ENCODE peak calls at places on chromosome 11, in six cellular contexts. One of them, this sample, is unnamed.

GRCh38 chr11:64290352-64290751 is 750 bp upstream of the KCNK4 start:
- DNase-seq in nephron progenitor cell: no peak
- DNase-seq in left ventricle myocardium inferior: no peak
- DNase-seq in astrocyte of the spinal cord: no peak
- DNase-seq in fibroblast of pulmonary artery: no peak
- DNase-seq in HFFc6: no peak
- DNase-seq in this sample: no peak

GRCh38 chr11:117230286-117230961 is 1.4 kb downstream of the PCSK7 start:
- DNase-seq in nephron progenitor cell: no peak
- DNase-seq in left ventricle myocardium inferior: no peak
- DNase-seq in astrocyte of the spinal cord: peak
- DNase-seq in fibroblast of pulmonary artery: no peak
- DNase-seq in HFFc6: no peak
- DNase-seq in this sample: no peak

GRCh38 chr11:8577791-8578581 is 16.0 kb downstream of the STK33 start:
- DNase-seq in nephron progenitor cell: no peak
- DNase-seq in left ventricle myocardium inferior: no peak
- DNase-seq in astrocyte of the spinal cord: no peak
- DNase-seq in fibroblast of pulmonary artery: no peak
- DNase-seq in HFFc6: peak
- DNase-seq in this sample: no peak

GRCh38 chr11:67252831-67253239 is 13.4 kb upstream of the GRK2 start:
- DNase-seq in nephron progenitor cell: no peak
- DNase-seq in left ventricle myocardium inferior: no peak
- DNase-seq in astrocyte of the spinal cord: peak
- DNase-seq in fibroblast of pulmonary artery: peak
- DNase-seq in HFFc6: peak
- DNase-seq in this sample: no peak

GRCh38 chr11:103202048-103202651 is 92.9 kb downstream of the DYNC2H1 start:
- DNase-seq in nephron progenitor cell: no peak
- DNase-seq in left ventricle myocardium inferior: no peak
- DNase-seq in astrocyte of the spinal cord: peak
- DNase-seq in fibroblast of pulmonary artery: peak
- DNase-seq in HFFc6: peak
- DNase-seq in this sample: no peak

GRCh38 chr11:69055598-69056516 is 7.1 kb downstream of the TPCN2 start:
- DNase-seq in nephron progenitor cell: no peak
- DNase-seq in left ventricle myocardium inferior: peak
- DNase-seq in astrocyte of the spinal cord: no peak
- DNase-seq in fibroblast of pulmonary artery: no peak
- DNase-seq in HFFc6: no peak
- DNase-seq in this sample: no peak

GRCh38 chr11:103949781-103950180 is 86.7 kb upstream of the DDI1 start:
- DNase-seq in nephron progenitor cell: no peak
- DNase-seq in left ventricle myocardium inferior: no peak
- DNase-seq in astrocyte of the spinal cord: no peak
- DNase-seq in fibroblast of pulmonary artery: no peak
- DNase-seq in HFFc6: no peak
- DNase-seq in this sample: no peak

GRCh38 chr11:13205446-13205845 is 72.1 kb upstream of the BMAL1 start:
- DNase-seq in nephron progenitor cell: no peak
- DNase-seq in left ventricle myocardium inferior: no peak
- DNase-seq in astrocyte of the spinal cord: no peak
- DNase-seq in fibroblast of pulmonary artery: no peak
- DNase-seq in HFFc6: no peak
- DNase-seq in this sample: no peak

GRCh38 chr11:107695446-107695845 is 16.4 kb downstream of the SLN start:
- DNase-seq in nephron progenitor cell: no peak
- DNase-seq in left ventricle myocardium inferior: no peak
- DNase-seq in astrocyte of the spinal cord: no peak
- DNase-seq in fibroblast of pulmonary artery: peak
- DNase-seq in HFFc6: peak
- DNase-seq in this sample: no peak

GRCh38 chr11:1878134-1879031 is 13.3 kb downstream of the PRR33 start:
- DNase-seq in nephron progenitor cell: no peak
- DNase-seq in left ventricle myocardium inferior: peak
- DNase-seq in astrocyte of the spinal cord: no peak
- DNase-seq in fibroblast of pulmonary artery: no peak
- DNase-seq in HFFc6: no peak
- DNase-seq in this sample: no peak

GRCh38 chr11:1880746-1881441 is 10.8 kb downstream of the PRR33 start:
- DNase-seq in nephron progenitor cell: no peak
- DNase-seq in left ventricle myocardium inferior: peak
- DNase-seq in astrocyte of the spinal cord: no peak
- DNase-seq in fibroblast of pulmonary artery: no peak
- DNase-seq in HFFc6: no peak
- DNase-seq in this sample: no peak

GRCh38 chr11:1879941-1880720 is 11.6 kb downstream of the PRR33 start:
- DNase-seq in nephron progenitor cell: no peak
- DNase-seq in left ventricle myocardium inferior: peak
- DNase-seq in astrocyte of the spinal cord: peak
- DNase-seq in fibroblast of pulmonary artery: peak
- DNase-seq in HFFc6: no peak
- DNase-seq in this sample: no peak

GRCh38 chr11:1877211-1878133 is 14.2 kb downstream of the PRR33 start:
- DNase-seq in nephron progenitor cell: no peak
- DNase-seq in left ventricle myocardium inferior: peak
- DNase-seq in astrocyte of the spinal cord: peak
- DNase-seq in fibroblast of pulmonary artery: peak
- DNase-seq in HFFc6: no peak
- DNase-seq in this sample: no peak

GRCh38 chr11:1879342-1879940 is 12.3 kb downstream of the PRR33 start:
- DNase-seq in nephron progenitor cell: no peak
- DNase-seq in left ventricle myocardium inferior: peak
- DNase-seq in astrocyte of the spinal cord: no peak
- DNase-seq in fibroblast of pulmonary artery: no peak
- DNase-seq in HFFc6: no peak
- DNase-seq in this sample: no peak
- TF ChIP-seq CTCF in nephron progenitor cell: no peak
- TF ChIP-seq CTCF in left ventricle myocardium inferior: no peak
- TF ChIP-seq CTCF in astrocyte of the spinal cord: no peak
- TF ChIP-seq CTCF in fibroblast of pulmonary artery: no peak
- TF ChIP-seq CTCF in HFFc6: no peak
- TF ChIP-seq CTCF in this sample: no peak

DNA sequence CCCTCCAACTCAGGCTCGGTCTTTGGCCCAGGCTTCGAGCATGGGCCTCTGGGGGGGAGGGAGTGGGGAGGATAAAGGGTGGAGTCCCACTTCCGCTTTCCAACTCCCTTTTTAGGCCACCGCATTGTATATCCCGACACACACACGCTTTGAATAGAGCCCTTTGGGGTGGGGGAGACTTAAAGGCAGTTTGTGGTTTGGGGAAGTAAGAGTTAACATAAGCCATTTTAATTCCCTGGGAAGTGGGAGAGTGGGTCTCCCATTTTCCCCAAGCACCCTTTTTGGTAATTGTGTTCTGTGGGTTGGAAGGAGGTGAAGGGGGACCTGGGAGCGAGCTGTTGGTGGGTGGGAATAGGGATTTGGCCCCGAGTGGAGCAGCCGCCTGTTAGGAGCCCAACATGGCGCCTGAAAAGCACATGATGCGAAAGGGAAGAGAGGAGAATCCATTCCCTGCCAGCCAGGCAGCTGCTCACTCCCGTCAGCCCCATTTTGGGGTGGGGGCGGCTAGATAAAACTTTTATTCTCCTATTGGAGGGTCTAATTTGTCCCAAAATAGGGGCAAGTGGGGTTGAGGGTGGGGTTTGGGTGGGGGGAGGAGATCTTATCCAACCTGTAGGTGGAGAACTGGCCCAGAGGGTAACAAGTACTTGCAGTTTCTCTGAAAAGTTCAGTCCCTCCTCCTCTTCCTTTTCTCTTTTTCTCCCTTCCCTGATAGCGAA is 983 bp downstream of the PCF11 start:
- DNase-seq in nephron progenitor cell: peak
- DNase-seq in left ventricle myocardium inferior: peak
- DNase-seq in astrocyte of the spinal cord: peak
- DNase-seq in fibroblast of pulmonary artery: peak
- DNase-seq in HFFc6: peak
- DNase-seq in this sample: no peak
- TF ChIP-seq CTCF in nephron progenitor cell: no peak
- TF ChIP-seq CTCF in left ventricle myocardium inferior: no peak
- TF ChIP-seq CTCF in astrocyte of the spinal cord: no peak
- TF ChIP-seq CTCF in fibroblast of pulmonary artery: no peak
- TF ChIP-seq CTCF in HFFc6: peak
- TF ChIP-seq CTCF in this sample: no peak

DNA sequence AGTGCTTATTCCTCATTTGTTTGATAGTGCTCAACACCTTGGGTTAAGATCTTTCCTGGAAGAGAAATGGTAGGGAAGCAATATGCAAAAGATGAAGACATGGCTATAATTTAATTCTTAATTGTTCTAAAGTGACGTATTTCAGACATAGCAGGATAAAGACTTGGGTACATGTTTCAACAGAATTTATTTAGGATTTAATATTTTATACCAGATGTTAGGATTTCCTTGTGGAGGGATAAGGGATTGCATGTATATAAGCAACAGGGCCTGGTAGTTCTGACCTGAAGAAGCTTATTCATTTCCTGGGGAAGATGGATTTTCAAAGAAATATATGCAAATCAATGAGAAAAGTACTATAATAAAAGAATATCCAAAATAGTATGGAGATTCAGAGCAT is 163.8 kb downstream of the FAT3 start:
- DNase-seq in nephron progenitor cell: no peak
- DNase-seq in left ventricle myocardium inferior: no peak
- DNase-seq in astrocyte of the spinal cord: no peak
- DNase-seq in fibroblast of pulmonary artery: no peak
- DNase-seq in HFFc6: no peak
- DNase-seq in this sample: no peak
- TF ChIP-seq CTCF in nephron progenitor cell: peak
- TF ChIP-seq CTCF in left ventricle myocardium inferior: no peak
- TF ChIP-seq CTCF in astrocyte of the spinal cord: no peak
- TF ChIP-seq CTCF in fibroblast of pulmonary artery: no peak
- TF ChIP-seq CTCF in HFFc6: peak
- TF ChIP-seq CTCF in this sample: peak

GRCh38 chr11:120991830-120992686 is 31.8 kb upstream of the TBCEL start:
- DNase-seq in nephron progenitor cell: no peak
- DNase-seq in left ventricle myocardium inferior: no peak
- DNase-seq in astrocyte of the spinal cord: no peak
- DNase-seq in fibroblast of pulmonary artery: no peak
- DNase-seq in HFFc6: no peak
- DNase-seq in this sample: no peak
- TF ChIP-seq CTCF in nephron progenitor cell: no peak
- TF ChIP-seq CTCF in left ventricle myocardium inferior: no peak
- TF ChIP-seq CTCF in astrocyte of the spinal cord: no peak
- TF ChIP-seq CTCF in fibroblast of pulmonary artery: no peak
- TF ChIP-seq CTCF in HFFc6: no peak
- TF ChIP-seq CTCF in this sample: no peak

GRCh38 chr11:109423114-109423859 is 1.3 kb downstream of the C11orf87 start:
- DNase-seq in nephron progenitor cell: peak
- DNase-seq in left ventricle myocardium inferior: no peak
- DNase-seq in astrocyte of the spinal cord: peak
- DNase-seq in fibroblast of pulmonary artery: peak
- DNase-seq in HFFc6: no peak
- DNase-seq in this sample: no peak

GRCh38 chr11:109424893-109425292 is 2.9 kb downstream of the C11orf87 start:
- DNase-seq in nephron progenitor cell: peak
- DNase-seq in left ventricle myocardium inferior: no peak
- DNase-seq in astrocyte of the spinal cord: no peak
- DNase-seq in fibroblast of pulmonary artery: no peak
- DNase-seq in HFFc6: no peak
- DNase-seq in this sample: no peak

GRCh38 chr11:109425554-109425953 is 3.6 kb downstream of the C11orf87 start:
- DNase-seq in nephron progenitor cell: no peak
- DNase-seq in left ventricle myocardium inferior: no peak
- DNase-seq in astrocyte of the spinal cord: no peak
- DNase-seq in fibroblast of pulmonary artery: no peak
- DNase-seq in HFFc6: no peak
- DNase-seq in this sample: no peak

GRCh38 chr11:109423860-109424190 is 1.8 kb downstream of the C11orf87 start:
- DNase-seq in nephron progenitor cell: no peak
- DNase-seq in left ventricle myocardium inferior: no peak
- DNase-seq in astrocyte of the spinal cord: no peak
- DNase-seq in fibroblast of pulmonary artery: no peak
- DNase-seq in HFFc6: no peak
- DNase-seq in this sample: no peak

GRCh38 chr11:109426442-109426841 is 4.5 kb downstream of the C11orf87 start:
- DNase-seq in nephron progenitor cell: no peak
- DNase-seq in left ventricle myocardium inferior: no peak
- DNase-seq in astrocyte of the spinal cord: no peak
- DNase-seq in fibroblast of pulmonary artery: no peak
- DNase-seq in HFFc6: no peak
- DNase-seq in this sample: no peak
- TF ChIP-seq CTCF in nephron progenitor cell: peak
- TF ChIP-seq CTCF in left ventricle myocardium inferior: peak
- TF ChIP-seq CTCF in astrocyte of the spinal cord: peak
- TF ChIP-seq CTCF in fibroblast of pulmonary artery: peak
- TF ChIP-seq CTCF in HFFc6: peak
- TF ChIP-seq CTCF in this sample: peak

DNA sequence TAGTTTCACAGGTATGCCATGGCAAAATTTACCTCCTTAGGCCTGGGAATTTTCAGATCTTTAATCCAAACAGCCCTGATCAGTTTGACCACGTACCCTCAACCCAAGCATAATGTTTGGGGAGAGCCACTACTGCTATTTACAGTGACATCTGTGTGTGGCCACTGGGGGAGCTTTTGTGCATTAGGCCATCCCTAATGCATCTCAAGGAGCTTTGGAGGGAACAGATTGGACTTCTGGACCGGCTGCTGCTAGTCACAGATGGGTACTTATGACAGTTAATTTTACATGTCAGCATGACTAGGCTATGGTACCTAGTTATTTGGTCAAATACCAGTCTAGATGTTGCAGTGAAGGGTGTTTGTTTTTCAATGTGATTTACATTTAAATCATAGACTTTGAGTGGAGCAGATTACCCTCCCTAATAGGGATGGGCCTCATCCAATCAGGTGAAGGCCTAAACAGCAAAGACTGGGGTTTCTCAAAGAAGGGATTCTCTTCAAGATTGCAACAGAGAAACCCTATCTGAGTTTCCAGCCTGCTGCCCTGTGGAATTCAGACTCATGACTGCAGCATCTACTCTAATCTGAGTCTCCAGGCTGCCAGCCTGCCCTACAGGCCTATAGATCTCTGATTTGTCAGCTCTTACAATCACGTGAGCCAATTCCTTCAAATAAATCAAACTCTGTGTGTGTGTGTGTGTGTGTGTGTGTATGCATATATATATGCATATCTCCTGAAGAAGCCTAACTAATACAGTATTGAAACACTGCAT is 37.9 kb upstream of the GALNT18 start:
- DNase-seq in nephron progenitor cell: no peak
- DNase-seq in left ventricle myocardium inferior: no peak
- DNase-seq in astrocyte of the spinal cord: no peak
- DNase-seq in fibroblast of pulmonary artery: no peak
- DNase-seq in HFFc6: no peak
- DNase-seq in this sample: no peak
- TF ChIP-seq CTCF in nephron progenitor cell: peak
- TF ChIP-seq CTCF in left ventricle myocardium inferior: peak
- TF ChIP-seq CTCF in astrocyte of the spinal cord: peak
- TF ChIP-seq CTCF in fibroblast of pulmonary artery: no peak
- TF ChIP-seq CTCF in HFFc6: peak
- TF ChIP-seq CTCF in this sample: peak

DNA sequence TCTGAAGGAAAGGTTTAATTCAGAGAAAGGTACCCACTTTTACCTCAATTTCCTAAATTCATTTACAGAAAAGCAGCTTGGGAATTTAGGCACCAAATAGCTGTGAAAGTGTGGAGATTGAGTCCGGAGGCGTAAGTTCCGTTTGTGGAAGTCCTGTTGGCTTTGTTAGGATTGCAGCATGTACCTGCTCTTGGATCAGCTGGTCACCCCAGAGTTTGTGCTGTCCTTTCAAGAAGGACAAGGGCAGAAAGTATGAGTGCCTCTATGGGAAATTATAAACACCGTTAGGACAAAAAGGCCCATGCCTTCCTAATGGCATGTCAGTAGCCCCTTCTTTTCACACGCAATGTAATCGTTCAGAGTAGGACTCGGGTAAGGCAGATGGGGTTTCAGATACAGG is 97.8 kb downstream of the SCN3B start:
- DNase-seq in nephron progenitor cell: no peak
- DNase-seq in left ventricle myocardium inferior: no peak
- DNase-seq in astrocyte of the spinal cord: no peak
- DNase-seq in fibroblast of pulmonary artery: no peak
- DNase-seq in HFFc6: no peak
- DNase-seq in this sample: no peak
- TF ChIP-seq CTCF in nephron progenitor cell: no peak
- TF ChIP-seq CTCF in left ventricle myocardium inferior: no peak
- TF ChIP-seq CTCF in astrocyte of the spinal cord: no peak
- TF ChIP-seq CTCF in fibroblast of pulmonary artery: no peak
- TF ChIP-seq CTCF in HFFc6: no peak
- TF ChIP-seq CTCF in this sample: no peak